ENCODE peak calls at places on chromosomes 2 and 18, in five cellular contexts. One of them, this sample, is unnamed.

GRCh38 chr2:42216712-42217111 is 47.6 kb downstream of the EML4 start:
- DNase-seq in neural crest cell: no peak
- DNase-seq in endothelial cell: no peak
- DNase-seq in osteocyte: no peak
- DNase-seq in CD8-positive, alpha-beta T cell: no peak
- DNase-seq in this sample: no peak

GRCh38 chr2:9737053-9737875 is 106.0 kb upstream of the TAF1B start:
- DNase-seq in neural crest cell: no peak
- DNase-seq in endothelial cell: no peak
- DNase-seq in osteocyte: no peak
- DNase-seq in CD8-positive, alpha-beta T cell: no peak
- DNase-seq in this sample: no peak

GRCh38 chr2:204551464-204551863 is 6.2 kb downstream of the PARD3B start:
- DNase-seq in endothelial cell: no peak
- DNase-seq in osteocyte: no peak
- DNase-seq in neural crest cell: no peak
- DNase-seq in CD8-positive, alpha-beta T cell: no peak
- DNase-seq in this sample: no peak

GRCh38 chr2:133459590-133459989 is 108.7 kb downstream of the NCKAP5 start:
- DNase-seq in CD8-positive, alpha-beta T cell: no peak
- DNase-seq in endothelial cell: no peak
- DNase-seq in neural crest cell: no peak
- DNase-seq in osteocyte: no peak
- DNase-seq in this sample: no peak

GRCh38 chr2:45793564-45793963 is 142.1 kb downstream of the PRKCE start:
- DNase-seq in neural crest cell: no peak
- DNase-seq in endothelial cell: no peak
- DNase-seq in CD8-positive, alpha-beta T cell: no peak
- DNase-seq in osteocyte: no peak
- DNase-seq in this sample: no peak

GRCh38 chr2:239216251-239216613 is 184.6 kb downstream of the HDAC4 start:
- DNase-seq in CD8-positive, alpha-beta T cell: no peak
- DNase-seq in neural crest cell: no peak
- DNase-seq in endothelial cell: no peak
- DNase-seq in osteocyte: no peak
- DNase-seq in this sample: no peak

GRCh38 chr2:169799555-169799954 is 884 bp downstream of the SSB start:
- DNase-seq in CD8-positive, alpha-beta T cell: no peak
- DNase-seq in osteocyte: no peak
- DNase-seq in neural crest cell: no peak
- DNase-seq in endothelial cell: no peak
- DNase-seq in this sample: no peak

GRCh38 chr2:201171259-201171814 is 11.6 kb upstream of the CASP10 start:
- DNase-seq in endothelial cell: peak; percentile 17
- DNase-seq in CD8-positive, alpha-beta T cell: no peak
- DNase-seq in neural crest cell: no peak
- DNase-seq in osteocyte: no peak
- DNase-seq in this sample: no peak

GRCh38 chr2:105553538-105554196 is 154.8 kb upstream of the FHL2 start:
- DNase-seq in neural crest cell: no peak
- DNase-seq in CD8-positive, alpha-beta T cell: no peak
- DNase-seq in endothelial cell: no peak
- DNase-seq in osteocyte: no peak
- DNase-seq in this sample: no peak

GRCh38 chr2:19207452-19207851 is 151.0 kb downstream of the OSR1 start:
- DNase-seq in osteocyte: no peak
- DNase-seq in endothelial cell: no peak
- DNase-seq in neural crest cell: no peak
- DNase-seq in CD8-positive, alpha-beta T cell: no peak
- DNase-seq in this sample: no peak

GRCh38 chr2:98282109-98282508 is 64.1 kb upstream of the CNGA3 start:
- DNase-seq in neural crest cell: no peak
- DNase-seq in endothelial cell: no peak
- DNase-seq in CD8-positive, alpha-beta T cell: no peak
- DNase-seq in osteocyte: no peak
- DNase-seq in this sample: no peak

GRCh38 chr2:149860276-149860921 is 272.8 kb upstream of the MMADHC start:
- DNase-seq in endothelial cell: no peak
- DNase-seq in CD8-positive, alpha-beta T cell: no peak
- DNase-seq in osteocyte: no peak
- DNase-seq in neural crest cell: no peak
- DNase-seq in this sample: no peak

GRCh38 chr2:127884436-127884835 is 1.3 kb downstream of the AMMECR1L start:
- DNase-seq in osteocyte: no peak
- DNase-seq in endothelial cell: no peak
- DNase-seq in neural crest cell: no peak
- DNase-seq in CD8-positive, alpha-beta T cell: no peak
- DNase-seq in this sample: no peak

GRCh38 chr2:209771474-209772292 is at the start of gene UNC80:
- DNase-seq in neural crest cell: peak; percentile 89
- DNase-seq in osteocyte: peak; percentile 93
- DNase-seq in CD8-positive, alpha-beta T cell: no peak
- DNase-seq in endothelial cell: peak; percentile 93
- DNase-seq in this sample: no peak

GRCh38 chr2:905091-905832 is 45.4 kb upstream of the SNTG2 start:
- DNase-seq in osteocyte: peak; percentile 76
- DNase-seq in endothelial cell: no peak
- DNase-seq in neural crest cell: no peak
- DNase-seq in CD8-positive, alpha-beta T cell: no peak
- DNase-seq in this sample: no peak

GRCh38 chr2:105840933-105841332 is 96.2 kb downstream of the NCK2 start:
- DNase-seq in endothelial cell: no peak
- DNase-seq in CD8-positive, alpha-beta T cell: no peak
- DNase-seq in neural crest cell: no peak
- DNase-seq in osteocyte: no peak
- DNase-seq in this sample: no peak

GRCh38 chr2:7011376-7012083 is 94.3 kb downstream of the RNF144A start:
- DNase-seq in neural crest cell: no peak
- DNase-seq in osteocyte: no peak
- DNase-seq in CD8-positive, alpha-beta T cell: no peak
- DNase-seq in endothelial cell: no peak
- DNase-seq in this sample: no peak

GRCh38 chr2:215879977-215880940 is 133.1 kb downstream of the MREG start:
- DNase-seq in osteocyte: no peak
- DNase-seq in neural crest cell: no peak
- DNase-seq in endothelial cell: no peak
- DNase-seq in CD8-positive, alpha-beta T cell: no peak
- DNase-seq in this sample: no peak

GRCh38 chr2:86020984-86021383 is 84.7 kb downstream of the POLR1A start:
- DNase-seq in neural crest cell: no peak
- DNase-seq in CD8-positive, alpha-beta T cell: no peak
- DNase-seq in osteocyte: no peak
- DNase-seq in endothelial cell: no peak
- DNase-seq in this sample: peak; percentile 22

GRCh38 chr2:40284797-40285196 is 167.1 kb downstream of the SLC8A1 start:
- DNase-seq in osteocyte: no peak
- DNase-seq in neural crest cell: no peak
- DNase-seq in endothelial cell: no peak
- DNase-seq in CD8-positive, alpha-beta T cell: no peak
- DNase-seq in this sample: no peak

GRCh38 chr2:20079546-20080115 is 28.2 kb upstream of the LAPTM4A start:
- DNase-seq in endothelial cell: no peak
- DNase-seq in CD8-positive, alpha-beta T cell: no peak
- DNase-seq in osteocyte: peak; percentile 77
- DNase-seq in neural crest cell: no peak
- DNase-seq in this sample: no peak

GRCh38 chr2:120861576-120862191 is 126.0 kb downstream of the GLI2 start:
- DNase-seq in neural crest cell: no peak
- DNase-seq in osteocyte: no peak
- DNase-seq in CD8-positive, alpha-beta T cell: no peak
- DNase-seq in endothelial cell: no peak
- DNase-seq in this sample: no peak

GRCh38 chr2:119332953-119333352 is 33.7 kb downstream of the C2orf76 start:
- DNase-seq in osteocyte: no peak
- DNase-seq in CD8-positive, alpha-beta T cell: no peak
- DNase-seq in neural crest cell: no peak
- DNase-seq in endothelial cell: no peak
- DNase-seq in this sample: no peak

GRCh38 chr2:65396348-65397026 is 35.9 kb downstream of the SPRED2 start:
- DNase-seq in osteocyte: no peak
- DNase-seq in CD8-positive, alpha-beta T cell: no peak
- DNase-seq in endothelial cell: no peak
- DNase-seq in neural crest cell: no peak
- DNase-seq in this sample: no peak

GRCh38 chr18:48950536-48951447 is at the start of gene SMAD7:
- DNase-seq in osteocyte: no peak
- DNase-seq in neural crest cell: no peak
- DNase-seq in endothelial cell: no peak
- DNase-seq in CD8-positive, alpha-beta T cell: no peak
- DNase-seq in this sample: no peak

GRCh38 chr2:75319951-75320350 is 120.6 kb upstream of the TACR1 start:
- DNase-seq in osteocyte: no peak
- DNase-seq in endothelial cell: no peak
- DNase-seq in CD8-positive, alpha-beta T cell: no peak
- DNase-seq in neural crest cell: no peak
- DNase-seq in this sample: no peak

GRCh38 chr2:223101340-223102039 is 49.5 kb downstream of the KCNE4 start:
- DNase-seq in endothelial cell: peak; percentile 13
- DNase-seq in neural crest cell: no peak
- DNase-seq in osteocyte: no peak
- DNase-seq in CD8-positive, alpha-beta T cell: no peak
- DNase-seq in this sample: no peak

GRCh38 chr2:238290079-238290478 is 1.7 kb upstream of the PER2 start:
- DNase-seq in CD8-positive, alpha-beta T cell: no peak
- DNase-seq in neural crest cell: no peak
- DNase-seq in osteocyte: no peak
- DNase-seq in endothelial cell: peak; percentile 26
- DNase-seq in this sample: no peak

GRCh38 chr2:118224888-118225264 is 136.6 kb downstream of the INSIG2 start:
- DNase-seq in endothelial cell: peak; percentile 15
- DNase-seq in CD8-positive, alpha-beta T cell: no peak
- DNase-seq in osteocyte: no peak
- DNase-seq in neural crest cell: peak; percentile 29
- DNase-seq in this sample: no peak

GRCh38 chr2:103176289-103176915 is 414.6 kb downstream of the TMEM182 start:
- DNase-seq in osteocyte: no peak
- DNase-seq in endothelial cell: no peak
- DNase-seq in CD8-positive, alpha-beta T cell: no peak
- DNase-seq in neural crest cell: no peak
- DNase-seq in this sample: no peak

GRCh38 chr2:103172821-103173220 is 411.0 kb downstream of the TMEM182 start:
- DNase-seq in osteocyte: no peak
- DNase-seq in CD8-positive, alpha-beta T cell: no peak
- DNase-seq in neural crest cell: no peak
- DNase-seq in endothelial cell: no peak
- DNase-seq in this sample: no peak

GRCh38 chr2:103179800-103180199 is 418.0 kb downstream of the TMEM182 start:
- DNase-seq in endothelial cell: no peak
- DNase-seq in CD8-positive, alpha-beta T cell: no peak
- DNase-seq in osteocyte: no peak
- DNase-seq in neural crest cell: no peak
- DNase-seq in this sample: no peak

GRCh38 chr2:103169856-103170255 is 408.0 kb downstream of the TMEM182 start:
- DNase-seq in endothelial cell: no peak
- DNase-seq in osteocyte: no peak
- DNase-seq in CD8-positive, alpha-beta T cell: no peak
- DNase-seq in neural crest cell: no peak
- DNase-seq in this sample: no peak

GRCh38 chr2:103174711-103175110 is 412.9 kb downstream of the TMEM182 start:
- DNase-seq in osteocyte: no peak
- DNase-seq in CD8-positive, alpha-beta T cell: no peak
- DNase-seq in neural crest cell: no peak
- DNase-seq in endothelial cell: no peak
- DNase-seq in this sample: no peak
- TF ChIP-seq CTCF in osteocyte: no peak
- TF ChIP-seq CTCF in CD8-positive, alpha-beta T cell: no peak
- TF ChIP-seq CTCF in neural crest cell: no peak
- TF ChIP-seq CTCF in endothelial cell: no peak
- TF ChIP-seq CTCF in this sample: no peak

DNA sequence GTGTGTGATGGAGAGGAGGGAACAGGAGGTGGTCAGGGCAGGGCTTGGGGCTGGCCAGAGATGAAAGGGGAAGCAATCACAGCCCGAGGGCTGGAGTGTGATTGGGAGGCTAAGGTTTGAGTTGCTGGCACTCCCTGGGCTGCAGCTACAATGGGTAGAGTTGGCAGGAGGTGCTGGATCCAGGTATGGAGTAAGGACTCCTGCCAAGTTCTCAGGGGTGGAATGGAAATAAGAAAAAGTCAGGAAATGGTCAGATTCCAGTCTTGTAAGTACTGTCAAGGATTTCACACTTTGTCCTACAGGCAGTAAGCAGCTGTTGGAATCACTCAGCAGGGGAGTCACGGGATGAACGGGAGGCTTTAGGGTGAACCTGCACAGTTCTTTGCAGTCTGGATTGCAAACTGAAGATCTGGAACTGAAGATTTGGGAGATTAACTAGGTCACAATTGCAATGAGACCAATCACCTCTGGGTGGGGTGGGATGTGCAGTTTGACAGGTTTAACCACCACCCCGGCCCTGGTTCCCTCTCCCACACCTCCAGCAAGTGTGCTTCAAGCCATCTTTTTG is 10.9 kb upstream of the INPP5D start:
- DNase-seq in neural crest cell: no peak
- DNase-seq in osteocyte: no peak
- DNase-seq in CD8-positive, alpha-beta T cell: no peak
- DNase-seq in endothelial cell: no peak
- DNase-seq in this sample: no peak
- TF ChIP-seq CTCF in neural crest cell: no peak
- TF ChIP-seq CTCF in osteocyte: no peak
- TF ChIP-seq CTCF in CD8-positive, alpha-beta T cell: no peak
- TF ChIP-seq CTCF in endothelial cell: no peak
- TF ChIP-seq CTCF in this sample: no peak

DNA sequence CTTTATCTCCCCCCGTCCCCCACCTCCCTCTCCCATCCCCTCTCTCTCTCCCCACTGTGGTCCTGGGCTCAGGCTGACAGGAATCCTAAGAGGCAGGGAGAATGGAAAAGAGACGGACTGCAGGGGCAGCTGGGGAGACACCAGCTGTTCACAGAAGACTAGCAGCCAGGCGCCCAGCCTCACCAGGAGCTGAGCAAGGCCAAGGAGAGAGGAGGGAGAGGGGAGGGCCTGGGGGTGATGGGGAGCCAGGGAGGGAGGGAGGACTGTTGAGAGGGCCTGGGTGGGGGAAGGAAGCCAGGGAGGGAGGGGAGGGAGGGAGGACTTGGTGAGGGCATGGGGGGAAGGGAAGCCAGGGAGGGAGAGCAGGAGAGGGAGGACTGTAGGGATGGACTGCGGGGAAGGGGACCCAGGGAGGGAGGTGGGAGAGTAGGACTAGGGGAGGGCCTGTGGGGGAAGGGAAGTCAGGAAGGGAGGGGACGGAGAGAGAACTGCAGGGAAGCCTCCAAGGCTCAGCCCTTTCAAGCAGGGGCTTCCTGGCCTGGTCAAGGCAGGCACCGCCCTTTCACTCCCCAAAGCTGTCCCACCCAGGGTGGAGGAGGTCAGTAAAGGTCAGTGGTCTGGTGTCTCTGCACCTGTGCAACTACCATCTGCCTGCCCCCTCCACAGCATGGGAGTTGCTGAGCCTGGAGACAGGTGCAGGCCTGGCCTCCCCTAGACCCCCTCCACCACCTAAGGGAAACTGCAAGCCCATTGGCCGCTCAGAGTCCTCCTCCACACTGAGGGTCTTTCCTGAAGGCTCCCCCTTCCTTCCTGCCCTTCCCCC is 517.8 kb upstream of the MYT1L start:
- DNase-seq in CD8-positive, alpha-beta T cell: no peak
- DNase-seq in neural crest cell: no peak
- DNase-seq in osteocyte: no peak
- DNase-seq in endothelial cell: no peak
- DNase-seq in this sample: no peak
- TF ChIP-seq CTCF in CD8-positive, alpha-beta T cell: no peak
- TF ChIP-seq CTCF in neural crest cell: no peak
- TF ChIP-seq CTCF in osteocyte: no peak
- TF ChIP-seq CTCF in endothelial cell: no peak
- TF ChIP-seq CTCF in this sample: no peak

GRCh38 chr18:71426441-71426840 is 1117.7 kb downstream of the CBLN2 start:
- DNase-seq in CD8-positive, alpha-beta T cell: no peak
- DNase-seq in endothelial cell: no peak
- DNase-seq in osteocyte: no peak
- DNase-seq in neural crest cell: no peak
- DNase-seq in this sample: no peak
- TF ChIP-seq CTCF in CD8-positive, alpha-beta T cell: no peak
- TF ChIP-seq CTCF in endothelial cell: peak; percentile 52
- TF ChIP-seq CTCF in osteocyte: no peak
- TF ChIP-seq CTCF in neural crest cell: peak; percentile 48
- TF ChIP-seq CTCF in this sample: peak; percentile 10

This sample was measured in CD14-positive monocyte.